ENCODE peak calls at places on chromosomes 7 and 10, in nine cellular contexts. F is HL-60, I is SK-N-SH, C is GM23338, S is GM12878, W is Panc1, O is A549, B is HCT116, E is K562. Q is an unnamed sample.

GRCh38 chr7:5550831-5551230 is 127.2 kb upstream of the TNRC18 start:
- DNase-seq in B (no peak), O (no peak), C (no peak), E (no peak), F (no peak), I (peak; percentile 27), S (no peak), W (no peak), Q (no peak)

GRCh38 chr7:28455486-28455885 is 43.2 kb downstream of the CREB5 start:
- DNase-seq in B (no peak), F (no peak), I (no peak), W (no peak), S (no peak), C (peak; percentile 62), O (no peak), E (no peak), Q (no peak)

GRCh38 chr7:79142706-79143105 is 310.8 kb downstream of the MAGI2 start:
- DNase-seq in I (no peak), F (no peak), W (no peak), S (no peak), O (no peak), B (no peak), C (no peak), E (no peak), Q (no peak)

GRCh38 chr7:111137296-111138195 is 46.6 kb downstream of the LRRN3 start:
- DNase-seq in F (no peak), S (no peak), I (no peak), B (no peak), C (no peak), O (no peak), W (no peak), E (no peak), Q (no peak)

GRCh38 chr7:54882694-54883093 is 123.7 kb upstream of the SEC61G start:
- DNase-seq in E (no peak), F (no peak), S (no peak), C (no peak), W (no peak), B (no peak), O (no peak), I (no peak), Q (no peak)

GRCh38 chr7:66967029-66967428 is 28.4 kb downstream of the SBDS start:
- DNase-seq in F (no peak), E (no peak), O (no peak), C (peak; percentile 41), I (no peak), B (no peak), W (no peak), S (no peak), Q (no peak)

GRCh38 chr10:77164616-77165311 is 472.8 kb downstream of the KCNMA1 start:
- DNase-seq in S (no peak), W (no peak), E (no peak), C (no peak), I (no peak), F (no peak), O (no peak), B (no peak), Q (no peak)

GRCh38 chr7:1452205-1452604 is 7.1 kb downstream of the MICALL2 start:
- DNase-seq in S (no peak), W (no peak), F (no peak), O (no peak), I (no peak), C (no peak), E (no peak), B (no peak), Q (no peak)

GRCh38 chr10:63681965-63682704 is 160.9 kb downstream of the REEP3 start:
- DNase-seq in S (no peak), C (no peak), F (no peak), I (no peak), E (no peak), W (no peak), O (peak; percentile 36), B (no peak), Q (no peak)

GRCh38 chr10:63264852-63265617 is 131.9 kb downstream of the NRBF2 start:
- DNase-seq in I (peak; percentile 46), W (peak; percentile 24), F (no peak), O (peak; percentile 70), C (peak; percentile 73), B (no peak), S (no peak), E (peak; percentile 91), Q (peak; percentile 44)

GRCh38 chr10:2619927-2620326 is 447.4 kb upstream of the PFKP start:
- DNase-seq in E (no peak), S (no peak), F (no peak), O (no peak), C (no peak), I (peak; percentile 57), B (no peak), W (no peak), Q (no peak)

GRCh38 chr7:55052081-55052480 is 33.3 kb downstream of the EGFR start:
- DNase-seq in W (no peak), O (peak; percentile 35), S (no peak), I (no peak), C (no peak), F (no peak), B (no peak), E (no peak), Q (no peak)

GRCh38 chr10:75375828-75376227 is 25.7 kb downstream of the ZNF503 start:
- DNase-seq in E (no peak), W (no peak), O (no peak), F (peak; percentile 51), C (no peak), B (no peak), I (no peak), S (peak; percentile 27), Q (no peak)

GRCh38 chr10:18582803-18583202 is 68.6 kb downstream of the NSUN6 start:
- DNase-seq in E (peak; percentile 63), C (no peak), I (no peak), F (no peak), W (no peak), S (no peak), B (no peak), O (no peak), Q (no peak)

GRCh38 chr10:132069849-132070182 is 4.1 kb downstream of the JAKMIP3 start:
- DNase-seq in B (no peak), I (no peak), S (no peak), C (no peak), F (no peak), O (no peak), W (no peak), E (no peak), Q (no peak)

GRCh38 chr7:28093617-28094232 is 86.9 kb downstream of the JAZF1 start:
- DNase-seq in C (peak; percentile 96), O (peak; percentile 83), S (no peak), I (peak; percentile 72), B (peak; percentile 50), W (no peak), E (peak; percentile 72), F (no peak), Q (peak; percentile 23)

GRCh38 chr10:120422459-120422858 is 34.6 kb upstream of the PLPP4 start:
- DNase-seq in W (no peak), C (no peak), E (no peak), F (no peak), O (no peak), B (no peak), I (no peak), S (no peak), Q (no peak)

GRCh38 chr10:112532053-112532658 is 85.1 kb downstream of the VTI1A start:
- DNase-seq in W (no peak), B (no peak), C (no peak), O (no peak), S (peak; percentile 71), I (no peak), F (peak; percentile 18), E (no peak), Q (no peak)

GRCh38 chr10:79202188-79203013 is 133.6 kb downstream of the ZMIZ1 start:
- DNase-seq in S (no peak), B (no peak), F (no peak), E (peak; percentile 72), O (peak; percentile 57), W (no peak), I (peak; percentile 73), C (peak; percentile 65), Q (peak; percentile 31)

GRCh38 chr10:5369362-5370158 is 4.8 kb downstream of the UCN3 start:
- DNase-seq in E (no peak), C (no peak), W (no peak), B (no peak), S (no peak), F (no peak), O (no peak), I (no peak), Q (no peak)

GRCh38 chr10:5362873-5363272 is 1.9 kb upstream of the UCN3 start:
- DNase-seq in I (no peak), S (no peak), W (no peak), E (no peak), F (no peak), O (no peak), C (no peak), B (no peak), Q (no peak)

GRCh38 chr10:5364365-5364764 is 401 bp upstream of the UCN3 start:
- DNase-seq in E (no peak), C (no peak), W (no peak), O (no peak), B (no peak), F (no peak), I (no peak), S (no peak), Q (no peak)

GRCh38 chr10:5364916-5365434 is at the start of gene UCN3:
- DNase-seq in W (no peak), I (no peak), B (no peak), C (peak; percentile 21), S (no peak), E (no peak), F (no peak), O (no peak), Q (no peak)

GRCh38 chr10:5365940-5366339 is 1.2 kb downstream of the UCN3 start:
- DNase-seq in E (peak; percentile 25), S (no peak), B (no peak), I (no peak), F (no peak), O (no peak), W (no peak), C (no peak), Q (no peak)
- TF ChIP-seq REST in E (no peak), S (no peak), B (no peak), I (no peak), F (no peak), O (no peak), W (no peak), C (no peak), Q (no peak)

GRCh38 chr10:106454233-106454632 is 710.3 kb downstream of the SORCS1 start:
- DNase-seq in C (no peak), F (no peak), E (no peak), O (no peak), B (no peak), I (no peak), W (no peak), S (no peak), Q (no peak)
- TF ChIP-seq REST in C (no peak), F (no peak), E (no peak), O (no peak), B (no peak), I (no peak), W (no peak), S (no peak), Q (no peak)

GRCh38 chr7:39199951-39200350 is 222.2 kb downstream of the POU6F2 start:
- DNase-seq in C (no peak), S (no peak), B (no peak), I (no peak), F (no peak), O (no peak), W (no peak), E (no peak), Q (no peak)
- TF ChIP-seq REST in C (no peak), S (no peak), B (no peak), I (no peak), F (no peak), O (no peak), W (no peak), E (no peak), Q (no peak)

GRCh38 chr7:107327986-107328569 is 141.8 kb upstream of the GPR22 start:
- DNase-seq in E (no peak), I (no peak), B (no peak), F (no peak), W (no peak), O (peak; percentile 10), C (no peak), S (no peak), Q (no peak)
- TF ChIP-seq REST in E (no peak), I (no peak), B (no peak), F (no peak), W (no peak), O (no peak), C (no peak), S (no peak), Q (no peak)